ENCODE peak calls at places on chromosomes 4 and X, in four cellular contexts. F is K562, S is GM12878, I is HepG2. P is an unnamed sample.

GRCh38 chr4:121057466-121057911 is 14.8 kb downstream of the NDNF start:
- DNase-seq in I (no peak), F (no peak), S (no peak), P (no peak)

GRCh38 chr4:187193141-187193540 is 469.5 kb upstream of the FAT1 start:
- DNase-seq in I (no peak), F (no peak), S (no peak), P (no peak)

GRCh38 chrX:10282490-10282889 is 125.7 kb downstream of the CLCN4 start:
- DNase-seq in F (no peak), S (no peak), I (no peak), P (no peak)

GRCh38 chr4:159272341-159273125 is 169.7 kb downstream of the RAPGEF2 start:
- DNase-seq in S (no peak), F (no peak), I (no peak), P (no peak)

GRCh38 chr4:100872811-100873210 is 355.0 kb upstream of the EMCN start:
- DNase-seq in I (no peak), S (no peak), F (no peak), P (no peak)

GRCh38 chr4:88803600-88804096 is 106.0 kb upstream of the NAP1L5 start:
- DNase-seq in I (no peak), F (no peak), S (peak; percentile 69), P (no peak)

GRCh38 chr4:56128231-56128630 is 179.5 kb downstream of the CEP135 start:
- DNase-seq in F (no peak), I (no peak), S (no peak), P (no peak)

GRCh38 chrX:119880552-119881437 is 9.2 kb downstream of the NDUFA1 start:
- DNase-seq in F (peak; percentile 38), S (peak; percentile 35), I (peak; percentile 45), P (peak; percentile 80)

GRCh38 chrX:41481264-41482109 is 34.3 kb downstream of the NYX start:
- DNase-seq in S (no peak), F (peak; percentile 66), I (peak; percentile 29), P (peak; percentile 63)

GRCh38 chrX:153647461-153648357 is 706 bp downstream of the DUSP9 start:
- DNase-seq in I (no peak), S (no peak), F (no peak), P (no peak)

GRCh38 chr4:87911252-87911774 is 64.2 kb upstream of the SPP1 start:
- DNase-seq in F (no peak), S (no peak), I (peak; percentile 96), P (no peak)

GRCh38 chr4:128835498-128836222 is 26.2 kb downstream of the JADE1 start:
- DNase-seq in I (no peak), F (no peak), S (no peak), P (no peak)

GRCh38 chr4:7166981-7167700 is 25.2 kb upstream of the SORCS2 start:
- DNase-seq in S (no peak), F (no peak), I (no peak), P (no peak)

GRCh38 chr4:101169044-101170014 is 178.0 kb downstream of the PPP3CA start:
- DNase-seq in I (peak; percentile 83), S (peak; percentile 47), F (peak; percentile 7), P (peak; percentile 65)

GRCh38 chr4:180009316-180009715 is 2233.9 kb upstream of the TENM3 start:
- DNase-seq in S (no peak), I (no peak), F (no peak), P (no peak)

GRCh38 chr4:140858897-140859296 is 102.7 kb upstream of the TBC1D9 start:
- DNase-seq in S (no peak), F (no peak), I (no peak), P (peak; percentile 33)

GRCh38 chr4:20483416-20483815 is 216.8 kb upstream of the PACRGL start:
- DNase-seq in S (no peak), I (no peak), F (no peak), P (no peak)
- TF ChIP-seq SP1 in S (no peak), I (no peak), F (no peak), P (no peak)

GRCh38 chr4:150123982-150124670 is 45.9 kb downstream of the DCLK2 start:
- DNase-seq in S (no peak), F (no peak), I (no peak), P (no peak)
- TF ChIP-seq BHLHE40 in S (no peak), F (no peak), I (no peak), P (no peak)

GRCh38 chr4:47562297-47562696 is 77.2 kb downstream of the ATP10D start:
- DNase-seq in I (no peak), F (no peak), S (no peak), P (no peak)
- TF ChIP-seq SP1 in I (no peak), F (no peak), S (no peak), P (no peak)

GRCh38 chrX:99305573-99305972 is 1104.5 kb downstream of the PCDH19 start:
- DNase-seq in F (no peak), S (no peak), I (no peak), P (no peak)

GRCh38 chrX:99301990-99302389 is 1108.1 kb downstream of the PCDH19 start:
- DNase-seq in S (no peak), I (peak; percentile 5), F (peak; percentile 4), P (peak; percentile 12)
- TF ChIP-seq BHLHE40 in S (no peak), I (no peak), F (no peak), P (no peak)

GRCh38 chrX:71669492-71669891 is 2.1 kb downstream of the LOC101059915 start:
- DNase-seq in F (no peak), I (no peak), S (no peak), P (no peak)

GRCh38 chrX:71668248-71668595 is 876 bp downstream of the LOC101059915 start:
- DNase-seq in F (no peak), I (no peak), S (no peak), P (no peak)

GRCh38 chrX:71667328-71668247 is at the start of gene LOC101059915:
- DNase-seq in I (no peak), S (no peak), F (peak; percentile 14), P (no peak)

GRCh38 chrX:71671043-71671829 is 3.9 kb downstream of the LOC101059915 start:
- DNase-seq in S (no peak), F (no peak), I (no peak), P (no peak)

GRCh38 chrX:71671938-71672337 is 4.6 kb downstream of the LOC101059915 start:
- DNase-seq in F (no peak), I (no peak), S (no peak), P (no peak)
- TF ChIP-seq SP1 in F (no peak), I (no peak), S (no peak), P (no peak)

GRCh38 chrX:63250253-63250868 is 100.8 kb downstream of the SPIN4 start:
- DNase-seq in I (peak; percentile 61), S (peak; percentile 60), F (peak; percentile 19), P (peak; percentile 36)
- TF ChIP-seq BHLHE40 in I (no peak), S (no peak), F (no peak), P (no peak)

DNA sequence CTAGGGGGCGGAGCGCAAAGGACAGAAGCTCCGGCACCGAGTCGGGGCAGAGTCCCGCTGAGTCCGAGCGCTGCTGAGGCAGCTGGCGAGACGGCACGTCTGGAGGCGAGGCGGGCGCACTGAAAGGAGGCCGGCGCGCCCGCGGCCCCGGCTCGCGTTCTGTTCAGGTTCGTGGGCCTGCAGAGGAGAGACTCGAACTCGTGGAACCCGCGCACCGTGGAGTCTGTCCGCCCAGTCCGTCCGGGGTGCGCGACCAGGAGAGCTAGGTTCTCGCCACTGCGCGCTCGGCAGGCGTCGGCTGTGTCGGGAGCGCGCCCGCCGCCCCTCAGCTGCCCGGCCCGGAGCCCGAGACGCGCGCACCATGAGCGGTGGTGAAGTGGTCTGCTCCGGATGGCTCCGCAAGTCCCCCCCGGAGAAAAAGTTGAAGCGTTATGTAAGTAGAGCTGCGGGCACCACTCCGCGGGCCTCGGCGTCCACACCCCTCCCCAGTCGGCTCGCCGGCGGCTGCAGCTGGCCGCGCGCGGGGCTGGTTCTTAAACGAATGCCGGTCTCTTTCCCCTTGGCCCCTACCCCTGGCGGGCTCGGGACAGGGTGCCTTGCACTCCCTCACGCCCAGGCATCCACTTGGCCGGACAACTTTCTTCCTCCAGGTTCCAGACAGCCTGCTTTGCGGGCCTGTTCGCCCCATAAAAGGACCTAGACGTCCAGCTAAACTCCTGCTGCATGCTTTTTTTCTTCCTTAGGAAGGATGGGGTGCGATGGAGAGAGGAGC is at the start of gene GAB1:
- DNase-seq in S (no peak), I (peak; percentile 71), F (peak; percentile 62), P (peak; percentile 68)
- TF ChIP-seq SP1 in S (no peak), I (no peak), F (peak; percentile 24), P (no peak)

DNA sequence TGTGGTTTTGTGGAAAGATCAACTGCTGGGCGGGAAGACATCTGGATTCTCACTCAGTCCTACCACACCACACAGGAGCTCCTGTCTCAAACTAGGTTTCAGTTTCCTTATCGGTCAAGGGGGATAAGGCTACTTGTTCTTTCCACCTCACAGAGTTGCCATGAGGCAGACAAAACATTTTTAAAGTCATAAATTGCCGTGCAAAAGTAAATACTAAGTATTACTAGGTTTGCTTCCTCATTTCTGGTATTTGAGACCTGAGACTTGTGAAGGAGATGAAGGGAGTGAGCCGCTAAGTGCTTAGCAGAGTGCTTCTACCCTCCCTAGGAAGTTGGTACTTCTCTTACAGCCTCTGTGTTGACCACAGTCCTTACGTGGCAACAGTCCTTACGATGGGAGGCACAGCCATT is 1.5 kb downstream of the LAP3 start:
- DNase-seq in S (peak; percentile 34), F (no peak), I (no peak), P (no peak)
- TF ChIP-seq BHLHE40 in S (peak; percentile 6), F (no peak), I (no peak), P (no peak)

GRCh38 chrX:108160309-108160708 is 68.7 kb downstream of the ATG4A start:
- DNase-seq in S (no peak), F (no peak), I (no peak), P (no peak)
- TF ChIP-seq SP1 in S (no peak), F (no peak), I (no peak), P (no peak)

DNA sequence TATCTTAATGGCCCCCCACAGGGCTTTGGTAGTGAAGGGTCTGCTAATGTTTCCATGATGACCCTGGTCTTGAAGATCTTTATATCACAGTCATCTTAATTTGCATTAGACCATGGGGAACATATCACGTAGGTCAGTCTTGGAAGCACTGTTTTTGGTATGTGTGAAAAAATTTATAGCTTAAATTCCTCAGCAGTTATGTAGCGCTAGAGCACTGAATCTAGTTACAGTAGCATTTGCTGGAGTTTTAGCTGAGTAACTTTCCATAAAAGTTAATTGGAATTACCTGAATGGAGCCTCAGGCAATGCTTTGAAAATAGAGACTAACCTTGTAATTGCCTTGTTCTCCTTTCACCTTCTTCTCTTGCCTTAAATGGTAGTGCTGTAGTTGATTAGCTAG is 648.8 kb downstream of the IQCM start:
- DNase-seq in S (no peak), F (no peak), I (no peak), P (no peak)
- TF ChIP-seq BHLHE40 in S (no peak), F (no peak), I (no peak), P (no peak)